ENCODE peak calls at places on chromosomes 7 and 10, in five cellular contexts. B is heart right ventricle, P is cardiac muscle cell, R is HCT116, F is mucosa of descending colon. E is an unnamed sample. For H3K4me1, the result is how much of the 10 kb centered on the place peaks cover.

GRCh38 chr10:120948889-120949382 is 97.8 kb downstream of the WDR11 start:
- DNase-seq in B (peak), P (peak), R (peak), F (peak), E (no peak)

GRCh38 chr7:142714375-142714774 is 34.9 kb upstream of the PRSS1 start:
- DNase-seq in B (no peak), P (no peak), R (no peak), F (no peak), E (no peak)

GRCh38 chr10:48449501-48450232 is 143.2 kb downstream of the MAPK8 start:
- DNase-seq in B (peak), P (no peak), R (no peak), F (no peak), E (no peak)

GRCh38 chr7:158351051-158351450 is 236.6 kb downstream of the PTPRN2 start:
- DNase-seq in B (no peak), P (no peak), R (no peak), F (no peak), E (no peak)

GRCh38 chr7:76265299-76265698 is 37.2 kb upstream of the HSPB1 start:
- DNase-seq in B (no peak), P (no peak), R (no peak), F (no peak), E (no peak)

GRCh38 chr10:34216348-34216908 is 598.7 kb downstream of the PARD3 start:
- DNase-seq in B (no peak), P (no peak), R (no peak), F (no peak), E (no peak)

GRCh38 chr7:3592438-3593134 is 291.5 kb downstream of the SDK1 start:
- DNase-seq in B (no peak), P (no peak), R (no peak), F (peak), E (no peak)

GRCh38 chr7:105768898-105769507 is 107.4 kb downstream of the ATXN7L1 start:
- DNase-seq in B (no peak), P (no peak), R (no peak), F (no peak), E (no peak)

GRCh38 chr10:48466611-48467240 is 138.1 kb downstream of the ARHGAP22 start:
- DNase-seq in B (no peak), P (peak), R (no peak), F (no peak), E (no peak)

GRCh38 chr10:77609781-77610272 is 27.8 kb downstream of the KCNMA1 start:
- DNase-seq in B (no peak), P (peak), R (no peak), F (no peak), E (no peak)

GRCh38 chr7:29569648-29570047 is 6.0 kb downstream of the PRR15 start:
- DNase-seq in B (no peak), P (no peak), R (no peak), F (no peak), E (no peak)

GRCh38 chr7:24945899-24946298 is 34.1 kb downstream of the OSBPL3 start:
- DNase-seq in B (no peak), P (no peak), R (no peak), F (peak), E (no peak)

GRCh38 chr10:16242446-16242845 is 194.4 kb upstream of the PTER start:
- DNase-seq in B (no peak), P (no peak), R (no peak), F (no peak), E (no peak)

GRCh38 chr7:90459888-90460287 is 9.6 kb upstream of the PTTG1IP2 start:
- DNase-seq in B (no peak), P (peak), R (no peak), F (no peak), E (no peak)

GRCh38 chr7:141001122-141001521 is 13.6 kb downstream of the MRPS33 start:
- DNase-seq in B (no peak), P (no peak), R (no peak), F (no peak), E (no peak)

GRCh38 chr10:132693676-132694075 is 92.3 kb downstream of the NKX6-2 start:
- DNase-seq in B (no peak), P (no peak), R (no peak), F (no peak), E (no peak)

GRCh38 chr10:132691711-132692153 is 94.2 kb downstream of the NKX6-2 start:
- DNase-seq in B (no peak), P (no peak), R (no peak), F (no peak), E (peak)

GRCh38 chr10:132690401-132690800 is 95.5 kb downstream of the NKX6-2 start:
- DNase-seq in B (no peak), P (no peak), R (no peak), F (no peak), E (peak)

GRCh38 chr10:132690821-132691610 is 94.9 kb downstream of the NKX6-2 start:
- DNase-seq in B (no peak), P (no peak), R (no peak), F (no peak), E (no peak)

GRCh38 chr10:132692311-132692710 is 93.6 kb downstream of the NKX6-2 start:
- DNase-seq in B (no peak), P (no peak), R (no peak), F (no peak), E (no peak)
- H3K4me1 ChIP-seq in B (under half), P (under half), R (under half), F (under half), E (under half)

GRCh38 chr10:30002438-30003266 is 56.7 kb downstream of the JCAD start:
- DNase-seq in B (peak), P (peak), R (peak), F (peak), E (peak)
- TF ChIP-seq CTCF in B (peak), P (peak), R (peak), F (peak), E (peak)

GRCh38 chr10:122141821-122142651 is 129.1 kb upstream of the BTBD16 start:
- DNase-seq in B (peak), P (no peak), R (no peak), F (no peak), E (peak)

GRCh38 chr10:122139627-122140151 is 131.4 kb upstream of the BTBD16 start:
- DNase-seq in B (peak), P (peak), R (no peak), F (no peak), E (no peak)

GRCh38 chr10:122139226-122139625 is 131.9 kb upstream of the BTBD16 start:
- DNase-seq in B (peak), P (no peak), R (no peak), F (no peak), E (no peak)

GRCh38 chr10:122140941-122141623 is 130.0 kb upstream of the BTBD16 start:
- DNase-seq in B (peak), P (peak), R (peak), F (peak), E (peak)

DNA sequence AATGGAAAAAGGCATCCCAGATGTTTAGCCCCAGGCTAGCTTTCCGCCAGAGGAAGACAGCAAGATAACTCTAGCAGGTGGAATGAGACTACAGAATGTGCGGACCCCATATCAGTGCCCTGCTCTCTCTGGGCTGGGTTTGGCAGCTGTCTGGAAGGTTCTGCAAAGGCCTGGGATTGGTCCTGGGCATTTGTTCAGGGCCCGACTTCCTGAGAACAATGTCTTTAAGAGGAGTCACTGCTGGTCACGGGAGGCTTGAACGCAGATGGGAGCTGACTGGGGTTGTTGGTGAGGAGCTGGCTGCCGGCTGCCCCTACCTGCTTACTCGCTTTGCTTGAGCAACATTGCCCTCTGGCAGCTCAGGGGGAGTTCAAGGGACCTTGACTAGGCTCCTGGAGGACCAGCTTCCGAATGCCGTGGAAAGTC is 130.6 kb upstream of the BTBD16 start:
- DNase-seq in B (peak), P (peak), R (no peak), F (no peak), E (peak)
- H3K4me3 ChIP-seq in B (no peak), P (no peak), R (peak), F (no peak), E (peak)

GRCh38 chr10:3803295-3803883 is 18.4 kb upstream of the KLF6 start:
- DNase-seq in B (no peak), P (peak), R (no peak), F (no peak), E (no peak)

GRCh38 chr10:3805791-3806381 is 20.9 kb upstream of the KLF6 start:
- DNase-seq in B (peak), P (peak), R (peak), F (peak), E (peak)

GRCh38 chr10:3805227-3805790 is 20.3 kb upstream of the KLF6 start:
- DNase-seq in B (no peak), P (peak), R (peak), F (peak), E (no peak)

GRCh38 chr10:3802526-3803002 is 17.6 kb upstream of the KLF6 start:
- DNase-seq in B (no peak), P (no peak), R (no peak), F (no peak), E (no peak)

DNA sequence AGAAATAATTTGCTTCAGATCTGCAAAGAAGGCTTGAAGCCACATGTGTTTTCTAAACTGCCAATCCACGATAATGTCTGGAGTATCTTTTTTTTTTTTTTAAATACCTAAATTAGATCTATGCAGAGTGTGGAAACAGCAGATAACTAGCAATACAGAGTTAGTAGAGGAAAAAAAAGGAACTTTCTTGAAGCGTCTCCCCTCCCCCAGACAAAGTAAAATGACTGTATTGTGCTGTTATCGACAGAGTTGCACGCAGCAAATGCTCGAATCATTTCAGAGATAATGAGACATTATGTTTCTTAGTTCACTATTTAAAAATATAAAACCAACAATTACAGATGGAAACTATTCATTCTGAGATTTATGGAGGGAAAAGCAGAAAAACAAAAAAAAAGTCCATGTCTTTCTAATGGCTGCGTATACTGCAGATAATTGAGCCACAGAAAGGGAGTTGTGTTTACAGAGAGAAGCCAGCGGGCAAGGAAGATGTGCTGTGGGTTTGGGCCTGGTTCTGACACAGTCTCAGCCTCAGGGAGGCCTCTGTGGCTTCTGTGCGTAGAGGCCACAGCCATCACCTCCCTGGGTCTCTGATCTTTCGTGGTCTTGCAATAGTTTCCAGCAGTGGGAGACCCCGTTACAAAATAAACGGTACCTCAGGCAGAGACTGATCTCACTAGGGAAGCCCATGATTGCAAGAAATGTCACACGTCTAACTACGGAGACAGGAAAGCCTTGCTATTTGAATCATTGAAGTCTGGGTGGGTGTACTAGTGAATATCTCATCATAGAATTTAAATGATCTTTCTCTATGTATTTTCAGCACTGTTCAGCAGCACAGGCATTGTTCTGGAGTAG is 19.1 kb upstream of the KLF6 start:
- DNase-seq in B (no peak), P (peak), R (no peak), F (no peak), E (no peak)
- H3K4me1 ChIP-seq in B (half or more), P (under half), R (half or more), F (under half), E (under half)

GRCh38 chr7:100051611-100052010 is 2.0 kb downstream of the ZSCAN21 start:
- DNase-seq in B (no peak), P (no peak), R (no peak), F (no peak), E (no peak)

GRCh38 chr7:100044719-100045118 is 4.9 kb upstream of the ZSCAN21 start:
- DNase-seq in B (no peak), P (no peak), R (no peak), F (peak), E (no peak)

GRCh38 chr7:100053201-100053600 is 3.6 kb downstream of the ZSCAN21 start:
- DNase-seq in B (no peak), P (peak), R (peak), F (peak), E (no peak)

GRCh38 chr7:100048680-100049079 is 894 bp upstream of the ZSCAN21 start:
- DNase-seq in B (no peak), P (no peak), R (no peak), F (peak), E (no peak)

GRCh38 chr7:100049441-100050291 is at the start of gene ZSCAN21:
- DNase-seq in B (peak), P (peak), R (peak), F (peak), E (peak)
- TF ChIP-seq CTCF in B (no peak), P (peak), R (no peak), F (no peak), E (peak)

GRCh38 chr7:44145419-44145968 is 4.4 kb upstream of the MYL7 start:
- DNase-seq in B (no peak), P (peak), R (no peak), F (peak), E (peak)
- H3K4me3 ChIP-seq in B (peak), P (peak), R (no peak), F (no peak), E (peak)

E was measured in ascending aorta.